ENCODE peak calls at places on chromosomes 1 and 21, in four cellular contexts. One of them, this sample, is unnamed.

GRCh38 chr1:155976913-155977606 is 1.3 kb downstream of the ARHGEF2 start:
- DNase-seq in NCI-H1105 treated with DMSO at 0.1 percent for 48 hours: peak
- DNase-seq in B cell: no peak
- DNase-seq in thoracic aorta: no peak
- DNase-seq in this sample: peak

GRCh38 chr1:25936940-25937339 is 30.7 kb upstream of the STMN1 start:
- DNase-seq in thoracic aorta: no peak
- DNase-seq in NCI-H1105 treated with DMSO at 0.1 percent for 48 hours: no peak
- DNase-seq in B cell: no peak
- DNase-seq in this sample: no peak

GRCh38 chr1:203593723-203594122 is 32.9 kb upstream of the ATP2B4 start:
- DNase-seq in NCI-H1105 treated with DMSO at 0.1 percent for 48 hours: no peak
- DNase-seq in thoracic aorta: no peak
- DNase-seq in B cell: peak
- DNase-seq in this sample: peak

GRCh38 chr1:116486424-116486823 is 84.4 kb downstream of the CD58 start:
- DNase-seq in thoracic aorta: no peak
- DNase-seq in NCI-H1105 treated with DMSO at 0.1 percent for 48 hours: no peak
- DNase-seq in B cell: no peak
- DNase-seq in this sample: no peak

GRCh38 chr1:101567582-101568189 is 330.9 kb downstream of the S1PR1 start:
- DNase-seq in B cell: peak
- DNase-seq in NCI-H1105 treated with DMSO at 0.1 percent for 48 hours: peak
- DNase-seq in thoracic aorta: no peak
- DNase-seq in this sample: peak

GRCh38 chr1:212247179-212247721 is 38.0 kb upstream of the PPP2R5A start:
- DNase-seq in thoracic aorta: no peak
- DNase-seq in NCI-H1105 treated with DMSO at 0.1 percent for 48 hours: no peak
- DNase-seq in B cell: no peak
- DNase-seq in this sample: no peak

GRCh38 chr1:94909486-94909885 is 17.4 kb downstream of the CNN3 start:
- DNase-seq in thoracic aorta: no peak
- DNase-seq in B cell: no peak
- DNase-seq in NCI-H1105 treated with DMSO at 0.1 percent for 48 hours: no peak
- DNase-seq in this sample: no peak

GRCh38 chr1:2583871-2584341 is 2.7 kb upstream of the PRXL2B start:
- DNase-seq in NCI-H1105 treated with DMSO at 0.1 percent for 48 hours: peak
- DNase-seq in B cell: no peak
- DNase-seq in thoracic aorta: no peak
- DNase-seq in this sample: no peak

GRCh38 chr1:77687519-77687906 is 5.1 kb upstream of the ZZZ3 start:
- DNase-seq in NCI-H1105 treated with DMSO at 0.1 percent for 48 hours: no peak
- DNase-seq in thoracic aorta: no peak
- DNase-seq in B cell: peak
- DNase-seq in this sample: no peak

GRCh38 chr1:45275054-45275453 is 51.6 kb upstream of the HPDL start:
- DNase-seq in NCI-H1105 treated with DMSO at 0.1 percent for 48 hours: no peak
- DNase-seq in B cell: no peak
- DNase-seq in thoracic aorta: no peak
- DNase-seq in this sample: no peak

GRCh38 chr1:201309420-201309819 is 26.1 kb downstream of the PKP1 start:
- DNase-seq in thoracic aorta: no peak
- DNase-seq in B cell: no peak
- DNase-seq in NCI-H1105 treated with DMSO at 0.1 percent for 48 hours: peak
- DNase-seq in this sample: peak

GRCh38 chr1:216616425-216616824 is 106.8 kb downstream of the ESRRG start:
- DNase-seq in NCI-H1105 treated with DMSO at 0.1 percent for 48 hours: no peak
- DNase-seq in B cell: no peak
- DNase-seq in thoracic aorta: no peak
- DNase-seq in this sample: no peak

GRCh38 chr1:58839147-58839795 is 55.4 kb upstream of the JUN start:
- DNase-seq in B cell: no peak
- DNase-seq in NCI-H1105 treated with DMSO at 0.1 percent for 48 hours: no peak
- DNase-seq in thoracic aorta: no peak
- DNase-seq in this sample: no peak

GRCh38 chr1:101004666-101005065 is 20.9 kb downstream of the DPH5 start:
- DNase-seq in B cell: no peak
- DNase-seq in thoracic aorta: no peak
- DNase-seq in NCI-H1105 treated with DMSO at 0.1 percent for 48 hours: no peak
- DNase-seq in this sample: no peak

GRCh38 chr1:240021709-240022108 is 70.0 kb upstream of the FMN2 start:
- DNase-seq in B cell: no peak
- DNase-seq in thoracic aorta: no peak
- DNase-seq in NCI-H1105 treated with DMSO at 0.1 percent for 48 hours: no peak
- DNase-seq in this sample: no peak

GRCh38 chr1:24349891-24350290 is 30.7 kb downstream of the GRHL3 start:
- DNase-seq in thoracic aorta: no peak
- DNase-seq in B cell: no peak
- DNase-seq in NCI-H1105 treated with DMSO at 0.1 percent for 48 hours: no peak
- DNase-seq in this sample: no peak

GRCh38 chr1:1627842-1628655 is 3.9 kb upstream of the MMP23B start:
- DNase-seq in B cell: no peak
- DNase-seq in thoracic aorta: no peak
- DNase-seq in NCI-H1105 treated with DMSO at 0.1 percent for 48 hours: no peak
- DNase-seq in this sample: no peak

GRCh38 chr1:12413664-12414410 is 184.0 kb downstream of the VPS13D start:
- DNase-seq in thoracic aorta: no peak
- DNase-seq in NCI-H1105 treated with DMSO at 0.1 percent for 48 hours: no peak
- DNase-seq in B cell: no peak
- DNase-seq in this sample: no peak

GRCh38 chr1:10387611-10388386 is 11.1 kb upstream of the PGD start:
- DNase-seq in thoracic aorta: no peak
- DNase-seq in B cell: peak
- DNase-seq in NCI-H1105 treated with DMSO at 0.1 percent for 48 hours: no peak
- DNase-seq in this sample: peak

GRCh38 chr21:17911628-17912027 is 92.5 kb upstream of the C21orf91 start:
- DNase-seq in thoracic aorta: no peak
- DNase-seq in NCI-H1105 treated with DMSO at 0.1 percent for 48 hours: no peak
- DNase-seq in B cell: no peak
- DNase-seq in this sample: no peak

GRCh38 chr1:184283999-184284398 is 102.8 kb upstream of the C1orf21 start:
- DNase-seq in B cell: no peak
- DNase-seq in NCI-H1105 treated with DMSO at 0.1 percent for 48 hours: no peak
- DNase-seq in thoracic aorta: no peak
- DNase-seq in this sample: no peak

GRCh38 chr1:81220614-81221071 is 580.1 kb upstream of the ADGRL2 start:
- DNase-seq in thoracic aorta: no peak
- DNase-seq in B cell: no peak
- DNase-seq in NCI-H1105 treated with DMSO at 0.1 percent for 48 hours: no peak
- DNase-seq in this sample: no peak

GRCh38 chr1:53014791-53015507 is 47.1 kb upstream of the PODN start:
- DNase-seq in NCI-H1105 treated with DMSO at 0.1 percent for 48 hours: peak
- DNase-seq in B cell: peak
- DNase-seq in thoracic aorta: peak
- DNase-seq in this sample: peak

GRCh38 chr1:153678519-153679336 is at the start of gene NPR1:
- DNase-seq in B cell: peak
- DNase-seq in NCI-H1105 treated with DMSO at 0.1 percent for 48 hours: peak
- DNase-seq in thoracic aorta: peak
- DNase-seq in this sample: no peak

GRCh38 chr1:23449918-23450317 is 25.4 kb upstream of the TCEA3 start:
- DNase-seq in NCI-H1105 treated with DMSO at 0.1 percent for 48 hours: peak
- DNase-seq in thoracic aorta: no peak
- DNase-seq in B cell: no peak
- DNase-seq in this sample: no peak

GRCh38 chr1:159211331-159212136 is 6.9 kb downstream of the ACKR1 start:
- DNase-seq in thoracic aorta: no peak
- DNase-seq in NCI-H1105 treated with DMSO at 0.1 percent for 48 hours: peak
- DNase-seq in B cell: peak
- DNase-seq in this sample: peak

GRCh38 chr1:173042806-173043205 is 7.9 kb downstream of the TNFSF18 start:
- DNase-seq in B cell: no peak
- DNase-seq in NCI-H1105 treated with DMSO at 0.1 percent for 48 hours: no peak
- DNase-seq in thoracic aorta: no peak
- DNase-seq in this sample: no peak

GRCh38 chr1:29124366-29125236 is 898 bp upstream of the TMEM200B start:
- DNase-seq in NCI-H1105 treated with DMSO at 0.1 percent for 48 hours: peak
- DNase-seq in thoracic aorta: no peak
- DNase-seq in B cell: peak
- DNase-seq in this sample: peak

GRCh38 chr1:7379445-7379971 is 391.6 kb upstream of the VAMP3 start:
- DNase-seq in NCI-H1105 treated with DMSO at 0.1 percent for 48 hours: peak
- DNase-seq in B cell: no peak
- DNase-seq in thoracic aorta: no peak
- DNase-seq in this sample: no peak

GRCh38 chr1:89198081-89198480 is 661 bp downstream of the GBP4 start:
- DNase-seq in B cell: no peak
- DNase-seq in NCI-H1105 treated with DMSO at 0.1 percent for 48 hours: no peak
- DNase-seq in thoracic aorta: no peak
- DNase-seq in this sample: no peak

This sample was measured in DND-41.